ENCODE peak calls at places on chromosomes 4 and X, in nine cellular contexts. N, Z, H, S, E, L, K, D and W are unnamed samples.

GRCh38 chr4:87624698-87625097 is 16.4 kb downstream of the DSPP start:
- DNase-seq in N (no peak), Z (no peak), H (no peak), S (no peak), E (no peak), L (no peak), K (no peak), D (no peak), W (no peak)

GRCh38 chr4:119132306-119132705 is 3.3 kb upstream of the MYOZ2 start:
- DNase-seq in N (no peak), Z (no peak), H (peak; percentile 83), S (no peak), E (no peak), L (no peak), K (peak; percentile 23), D (no peak), W (no peak)

GRCh38 chr4:36235306-36235705 is 9.0 kb downstream of the ARAP2 start:
- DNase-seq in N (no peak), Z (no peak), H (no peak), S (no peak), E (no peak), L (peak; percentile 62), K (peak; percentile 66), D (peak; percentile 52), W (no peak)

GRCh38 chrX:95076449-95076848 is 1402.4 kb downstream of the FAM133A start:
- DNase-seq in N (peak; percentile 33), Z (peak; percentile 7), H (peak; percentile 32), S (peak; percentile 0), E (no peak), L (peak; percentile 43), K (peak; percentile 58), D (peak; percentile 63), W (peak; percentile 67)

GRCh38 chrX:15714529-15714928 is 23.5 kb upstream of the CA5B start:
- DNase-seq in N (no peak), Z (no peak), H (no peak), S (no peak), E (no peak), L (no peak), K (peak; percentile 7), D (no peak), W (no peak)

GRCh38 chr4:48370260-48371134 is 29.2 kb downstream of the SLAIN2 start:
- DNase-seq in N (no peak), Z (no peak), H (no peak), S (no peak), E (no peak), L (no peak), K (no peak), D (peak; percentile 26), W (no peak)

GRCh38 chr4:128831526-128832252 is 22.2 kb downstream of the JADE1 start:
- DNase-seq in N (no peak), Z (no peak), H (no peak), S (peak; percentile 32), E (no peak), L (peak; percentile 49), K (no peak), D (peak; percentile 58), W (peak; percentile 73)

GRCh38 chrX:13834316-13834715 is 17.4 kb upstream of the GPM6B start:
- DNase-seq in N (no peak), Z (no peak), H (no peak), S (no peak), E (no peak), L (no peak), K (no peak), D (no peak), W (no peak)

GRCh38 chr4:127579821-127580220 is 52.9 kb upstream of the INTU start:
- DNase-seq in N (no peak), Z (no peak), H (no peak), S (no peak), E (no peak), L (no peak), K (no peak), D (no peak), W (no peak)

GRCh38 chr4:48680848-48681568 is 99.1 kb downstream of the FRYL start:
- DNase-seq in N (no peak), Z (no peak), H (no peak), S (no peak), E (no peak), L (no peak), K (no peak), D (no peak), W (no peak)

GRCh38 chrX:14344172-14344940 is 185.0 kb upstream of the GLRA2 start:
- DNase-seq in N (no peak), Z (no peak), H (no peak), S (no peak), E (no peak), L (no peak), K (no peak), D (peak; percentile 21), W (no peak)

GRCh38 chr4:163263601-163264000 is 68.8 kb downstream of the NPY1R start:
- DNase-seq in N (no peak), Z (no peak), H (no peak), S (no peak), E (no peak), L (no peak), K (no peak), D (peak; percentile 20), W (peak; percentile 40)

GRCh38 chr4:155426953-155427352 is 50.2 kb upstream of the MAP9 start:
- DNase-seq in N (no peak), Z (no peak), H (no peak), S (no peak), E (no peak), L (no peak), K (no peak), D (peak; percentile 87), W (peak; percentile 17)

GRCh38 chrX:120485562-120486520 is 16.7 kb upstream of the LAMP2 start:
- DNase-seq in N (peak; percentile 81), Z (peak; percentile 52), H (peak; percentile 82), S (peak; percentile 65), E (peak; percentile 80), L (peak; percentile 78), K (peak; percentile 86), D (peak; percentile 86), W (peak; percentile 74)

GRCh38 chrX:1181131-1181530 is 31.3 kb downstream of the CRLF2 start:
- DNase-seq in N (no peak), Z (no peak), H (no peak), S (no peak), E (no peak), L (no peak), K (no peak), D (no peak), W (no peak)
- H3K4me2 ChIP-seq in N (no peak overlapping the region), Z (no peak overlapping the region), H (no peak overlapping the region), S (no peak overlapping the region), E (no peak overlapping the region), L (no peak overlapping the region), K (no peak overlapping the region), D (no peak overlapping the region), W (no peak overlapping the region)

DNA sequence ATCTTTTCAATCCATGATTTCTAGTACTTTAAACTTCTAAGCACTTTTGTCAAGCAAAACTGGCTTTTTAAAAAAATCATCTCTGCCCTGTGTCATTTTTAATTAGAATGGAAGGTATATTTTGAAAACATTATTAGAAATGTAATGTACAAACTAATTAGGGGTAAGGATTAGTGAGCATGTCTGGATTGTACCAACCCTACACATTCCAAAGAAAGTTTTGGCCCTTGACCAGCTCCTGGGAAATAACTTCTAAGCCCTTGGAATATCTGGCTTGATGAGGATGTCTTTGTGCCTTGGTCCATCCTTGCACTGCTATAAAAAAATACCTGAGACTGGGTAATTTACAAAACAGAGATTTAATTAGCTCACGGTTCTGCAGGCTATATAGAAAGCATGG is 876.5 kb downstream of the RAPGEF2 start:
- DNase-seq in N (no peak), Z (no peak), H (no peak), S (no peak), E (no peak), L (no peak), K (no peak), D (no peak), W (no peak)
- TF ChIP-seq EZH2phosphoT487 in N (no peak), Z (no peak), H (no peak), S (no peak), E (no peak), L (no peak), K (no peak), D (no peak), W (no peak)

GRCh38 chr4:42638993-42639392 is 17.9 kb downstream of the ATP8A1 start:
- DNase-seq in N (peak; percentile 82), Z (peak; percentile 87), H (no peak), S (no peak), E (no peak), L (no peak), K (no peak), D (no peak), W (no peak)

GRCh38 chr4:42642136-42642797 is 14.6 kb downstream of the ATP8A1 start:
- DNase-seq in N (no peak), Z (no peak), H (no peak), S (no peak), E (no peak), L (no peak), K (peak; percentile 19), D (no peak), W (no peak)

GRCh38 chr4:42640613-42641012 is 16.3 kb downstream of the ATP8A1 start:
- DNase-seq in N (no peak), Z (no peak), H (no peak), S (no peak), E (no peak), L (no peak), K (no peak), D (no peak), W (no peak)

GRCh38 chr4:42641696-42642095 is 15.2 kb downstream of the ATP8A1 start:
- DNase-seq in N (no peak), Z (no peak), H (no peak), S (no peak), E (no peak), L (no peak), K (no peak), D (no peak), W (no peak)

GRCh38 chr4:42641155-42641554 is 15.8 kb downstream of the ATP8A1 start:
- DNase-seq in N (no peak), Z (no peak), H (no peak), S (no peak), E (no peak), L (peak; percentile 63), K (peak; percentile 27), D (no peak), W (no peak)
- H3K4me2 ChIP-seq in N (peak overlapping the region; percentile 78), Z (peak overlapping the region; percentile 80), H (no peak overlapping the region), S (no peak overlapping the region), E (no peak overlapping the region), L (peak overlapping the region; percentile 32), K (no peak overlapping the region), D (no peak overlapping the region), W (no peak overlapping the region)

GRCh38 chr4:156786713-156787112 is 184.9 kb downstream of the PDGFC start:
- DNase-seq in N (no peak), Z (no peak), H (no peak), S (no peak), E (no peak), L (no peak), K (no peak), D (no peak), W (no peak)

GRCh38 chr4:156792462-156793085 is 179.0 kb downstream of the PDGFC start:
- DNase-seq in N (no peak), Z (no peak), H (no peak), S (no peak), E (no peak), L (no peak), K (peak; percentile 77), D (no peak), W (no peak)

GRCh38 chr4:156788782-156789181 is 182.8 kb downstream of the PDGFC start:
- DNase-seq in N (no peak), Z (no peak), H (no peak), S (no peak), E (no peak), L (no peak), K (peak; percentile 65), D (no peak), W (no peak)

GRCh38 chr4:156794863-156795262 is 176.7 kb downstream of the PDGFC start:
- DNase-seq in N (no peak), Z (no peak), H (no peak), S (no peak), E (no peak), L (no peak), K (peak; percentile 58), D (no peak), W (no peak)

GRCh38 chr4:156790866-156791265 is 180.7 kb downstream of the PDGFC start:
- DNase-seq in N (no peak), Z (no peak), H (peak; percentile 75), S (no peak), E (no peak), L (no peak), K (peak; percentile 85), D (peak; percentile 53), W (peak; percentile 75)
- TF ChIP-seq EZH2phosphoT487 in N (no peak), Z (no peak), H (no peak), S (no peak), E (no peak), L (no peak), K (no peak), D (no peak), W (no peak)